ENCODE peak calls at places on chromosome 13, in four cellular contexts. One of them, this sample, is unnamed.

GRCh38 chr13:91805605-91806004 is 407.2 kb downstream of the GPC5 start:
- DNase-seq in testis: no peak
- DNase-seq in RWPE1: no peak
- DNase-seq in PC-3: peak
- DNase-seq in this sample: no peak

GRCh38 chr13:73223372-73223781 is 164.6 kb downstream of the KLF5 start:
- DNase-seq in testis: no peak
- DNase-seq in RWPE1: no peak
- DNase-seq in PC-3: peak
- DNase-seq in this sample: peak

GRCh38 chr13:44833626-44834025 is 155.6 kb downstream of the NUFIP1 start:
- DNase-seq in testis: no peak
- DNase-seq in RWPE1: no peak
- DNase-seq in PC-3: no peak
- DNase-seq in this sample: no peak

GRCh38 chr13:34776984-34777913 is 164.8 kb upstream of the NBEA start:
- DNase-seq in testis: no peak
- DNase-seq in RWPE1: no peak
- DNase-seq in PC-3: no peak
- DNase-seq in this sample: no peak

GRCh38 chr13:19596960-19597361 is 35.6 kb upstream of the TPTE2 start:
- DNase-seq in testis: no peak
- DNase-seq in RWPE1: peak
- DNase-seq in PC-3: peak
- DNase-seq in this sample: no peak

GRCh38 chr13:113901231-113901630 is 37.4 kb upstream of the GAS6 start:
- DNase-seq in testis: no peak
- DNase-seq in RWPE1: no peak
- DNase-seq in PC-3: no peak
- DNase-seq in this sample: no peak

GRCh38 chr13:109288151-109288709 is 498.2 kb downstream of the IRS2 start:
- DNase-seq in testis: no peak
- DNase-seq in RWPE1: no peak
- DNase-seq in PC-3: no peak
- DNase-seq in this sample: no peak

GRCh38 chr13:105232403-105232802 is 1303.1 kb downstream of the EFNB2 start:
- DNase-seq in testis: no peak
- DNase-seq in RWPE1: no peak
- DNase-seq in PC-3: no peak
- DNase-seq in this sample: no peak

GRCh38 chr13:84896128-84896527 is 903.1 kb downstream of the SLITRK6 start:
- DNase-seq in testis: peak
- DNase-seq in RWPE1: peak
- DNase-seq in PC-3: peak
- DNase-seq in this sample: peak

GRCh38 chr13:25886438-25887214 is 165.2 kb downstream of the SHISA2 start:
- DNase-seq in testis: no peak
- DNase-seq in RWPE1: peak
- DNase-seq in PC-3: peak
- DNase-seq in this sample: no peak

GRCh38 chr13:113906566-113906965 is 42.7 kb upstream of the GAS6 start:
- DNase-seq in testis: no peak
- DNase-seq in RWPE1: no peak
- DNase-seq in PC-3: no peak
- DNase-seq in this sample: no peak

GRCh38 chr13:80038371-80038770 is 302.6 kb downstream of the SPRY2 start:
- DNase-seq in testis: no peak
- DNase-seq in RWPE1: no peak
- DNase-seq in PC-3: no peak
- DNase-seq in this sample: no peak

GRCh38 chr13:97567510-97568243 is 133.7 kb downstream of the RAP2A start:
- DNase-seq in testis: no peak
- DNase-seq in RWPE1: peak
- DNase-seq in PC-3: peak
- DNase-seq in this sample: peak

GRCh38 chr13:100811906-100812305 is 137.3 kb upstream of the TMTC4 start:
- DNase-seq in testis: no peak
- DNase-seq in RWPE1: no peak
- DNase-seq in PC-3: no peak
- DNase-seq in this sample: no peak

GRCh38 chr13:36519432-36519831 is 87.1 kb downstream of the CCNA1 start:
- DNase-seq in testis: no peak
- DNase-seq in RWPE1: no peak
- DNase-seq in PC-3: no peak
- DNase-seq in this sample: no peak

GRCh38 chr13:97267418-97268059 is 45.4 kb downstream of the MBNL2 start:
- DNase-seq in testis: no peak
- DNase-seq in RWPE1: no peak
- DNase-seq in PC-3: no peak
- DNase-seq in this sample: no peak

GRCh38 chr13:53848546-53848945 is 819.9 kb downstream of the OLFM4 start:
- DNase-seq in testis: no peak
- DNase-seq in RWPE1: no peak
- DNase-seq in PC-3: peak
- DNase-seq in this sample: no peak

GRCh38 chr13:98691360-98691759 is 61.1 kb downstream of the SLC15A1 start:
- DNase-seq in testis: no peak
- DNase-seq in RWPE1: no peak
- DNase-seq in PC-3: no peak
- DNase-seq in this sample: no peak

GRCh38 chr13:91313103-91313502 is 34.4 kb upstream of the MIR17HG start:
- DNase-seq in testis: peak
- DNase-seq in RWPE1: no peak
- DNase-seq in PC-3: peak
- DNase-seq in this sample: peak

GRCh38 chr13:108226184-108226583 is 8.0 kb downstream of the ABHD13 start:
- DNase-seq in testis: no peak
- DNase-seq in RWPE1: no peak
- DNase-seq in PC-3: no peak
- DNase-seq in this sample: peak

GRCh38 chr13:98921015-98921414 is 56.8 kb downstream of the DOCK9 start:
- DNase-seq in testis: no peak
- DNase-seq in RWPE1: no peak
- DNase-seq in PC-3: no peak
- DNase-seq in this sample: peak

GRCh38 chr13:76512676-76513277 is 373.4 kb downstream of the KCTD12 start:
- DNase-seq in testis: no peak
- DNase-seq in RWPE1: peak
- DNase-seq in PC-3: peak
- DNase-seq in this sample: no peak

GRCh38 chr13:99842379-99842778 is 129.2 kb downstream of the ZIC5 start:
- DNase-seq in testis: no peak
- DNase-seq in RWPE1: no peak
- DNase-seq in PC-3: no peak
- DNase-seq in this sample: no peak

GRCh38 chr13:77325371-77325941 is 1.4 kb downstream of the MYCBP2 start:
- DNase-seq in testis: no peak
- DNase-seq in RWPE1: peak
- DNase-seq in PC-3: peak
- DNase-seq in this sample: peak

GRCh38 chr13:73000027-73000674 is 58.7 kb upstream of the KLF5 start:
- DNase-seq in testis: no peak
- DNase-seq in RWPE1: no peak
- DNase-seq in PC-3: peak
- DNase-seq in this sample: peak

GRCh38 chr13:77176350-77176749 is 149.4 kb upstream of the FBXL3 start:
- DNase-seq in testis: no peak
- DNase-seq in RWPE1: peak
- DNase-seq in PC-3: peak
- DNase-seq in this sample: no peak

GRCh38 chr13:111143875-111144540 is 28.9 kb downstream of the ARHGEF7 start:
- DNase-seq in testis: no peak
- DNase-seq in RWPE1: no peak
- DNase-seq in PC-3: no peak
- DNase-seq in this sample: no peak

GRCh38 chr13:60562081-60562764 is 165.2 kb downstream of the TDRD3 start:
- DNase-seq in testis: no peak
- DNase-seq in RWPE1: no peak
- DNase-seq in PC-3: peak
- DNase-seq in this sample: no peak

GRCh38 chr13:110447801-110448200 is 113.7 kb downstream of the RAB20 start:
- DNase-seq in testis: no peak
- DNase-seq in RWPE1: no peak
- DNase-seq in PC-3: no peak
- DNase-seq in this sample: no peak

GRCh38 chr13:58531614-58532013 is 900.1 kb downstream of the PCDH17 start:
- DNase-seq in testis: no peak
- DNase-seq in RWPE1: no peak
- DNase-seq in PC-3: no peak
- DNase-seq in this sample: no peak

GRCh38 chr13:100330662-100331061 is 241.8 kb downstream of the PCCA start:
- DNase-seq in testis: no peak
- DNase-seq in RWPE1: no peak
- DNase-seq in PC-3: no peak
- DNase-seq in this sample: no peak

GRCh38 chr13:53110181-53110580 is 81.6 kb downstream of the OLFM4 start:
- DNase-seq in testis: no peak
- DNase-seq in RWPE1: no peak
- DNase-seq in PC-3: no peak
- DNase-seq in this sample: no peak

GRCh38 chr13:21012211-21012610 is 49.2 kb downstream of the LATS2 start:
- DNase-seq in testis: no peak
- DNase-seq in RWPE1: no peak
- DNase-seq in PC-3: no peak
- DNase-seq in this sample: no peak

GRCh38 chr13:79614519-79614918 is 133.6 kb downstream of the NDFIP2 start:
- DNase-seq in testis: no peak
- DNase-seq in RWPE1: no peak
- DNase-seq in PC-3: no peak
- DNase-seq in this sample: no peak

GRCh38 chr13:113946409-113947181 is 27.3 kb downstream of the C13orf46 start:
- DNase-seq in testis: no peak
- DNase-seq in RWPE1: no peak
- DNase-seq in PC-3: no peak
- DNase-seq in this sample: no peak

GRCh38 chr13:40974460-40975407 is 44.4 kb downstream of the ELF1 start:
- DNase-seq in testis: peak
- DNase-seq in RWPE1: no peak
- DNase-seq in PC-3: peak
- DNase-seq in this sample: peak

GRCh38 chr13:108268713-108269112 is 805 bp upstream of the TNFSF13B start:
- DNase-seq in testis: no peak
- DNase-seq in RWPE1: no peak
- DNase-seq in PC-3: no peak
- DNase-seq in this sample: peak

GRCh38 chr13:94169783-94170513 is 309.5 kb downstream of the DCT start:
- DNase-seq in testis: no peak
- DNase-seq in RWPE1: no peak
- DNase-seq in PC-3: no peak
- DNase-seq in this sample: no peak

GRCh38 chr13:26019881-26020535 is 31.8 kb downstream of the SHISA2 start:
- DNase-seq in testis: no peak
- DNase-seq in RWPE1: no peak
- DNase-seq in PC-3: peak
- DNase-seq in this sample: no peak

GRCh38 chr13:75347457-75347856 is 134.5 kb downstream of the TBC1D4 start:
- DNase-seq in testis: no peak
- DNase-seq in RWPE1: no peak
- DNase-seq in PC-3: no peak
- DNase-seq in this sample: no peak
- TF ChIP-seq CTCF in testis: no peak
- TF ChIP-seq CTCF in RWPE1: no peak
- TF ChIP-seq CTCF in PC-3: no peak
- TF ChIP-seq CTCF in this sample: no peak

GRCh38 chr13:31012285-31013024 is 80.0 kb downstream of the TEX26 start:
- DNase-seq in testis: peak
- DNase-seq in RWPE1: peak
- DNase-seq in PC-3: peak
- DNase-seq in this sample: peak
- TF ChIP-seq CTCF in testis: peak
- TF ChIP-seq CTCF in RWPE1: peak
- TF ChIP-seq CTCF in PC-3: peak
- TF ChIP-seq CTCF in this sample: no peak

DNA sequence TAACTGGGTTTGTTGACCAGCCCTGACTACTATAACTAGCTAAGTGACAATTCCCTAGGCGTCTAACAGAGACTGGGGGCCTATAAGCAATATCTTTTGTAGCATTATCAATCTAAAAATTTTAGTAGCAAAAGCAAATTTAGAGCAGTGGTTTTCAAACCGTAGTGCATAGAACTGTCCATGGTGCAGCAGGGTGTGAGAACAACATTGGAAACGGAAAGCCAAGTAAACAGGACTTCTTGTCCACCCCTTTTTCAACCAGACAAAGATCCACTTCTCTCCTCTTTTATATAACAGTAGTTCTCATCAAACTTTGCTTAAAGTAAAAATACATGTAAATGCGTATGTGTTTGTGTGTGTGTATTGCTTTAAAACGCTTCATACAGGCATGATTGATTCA is 1099.1 kb upstream of the ATXN8OS start:
- DNase-seq in testis: no peak
- DNase-seq in RWPE1: no peak
- DNase-seq in PC-3: no peak
- DNase-seq in this sample: no peak
- TF ChIP-seq CTCF in testis: no peak
- TF ChIP-seq CTCF in RWPE1: no peak
- TF ChIP-seq CTCF in PC-3: no peak
- TF ChIP-seq CTCF in this sample: no peak

GRCh38 chr13:86741762-86742285 is 929.3 kb upstream of the SLITRK5 start:
- DNase-seq in testis: no peak
- DNase-seq in RWPE1: no peak
- DNase-seq in PC-3: peak
- DNase-seq in this sample: no peak
- TF ChIP-seq CTCF in testis: no peak
- TF ChIP-seq CTCF in RWPE1: no peak
- TF ChIP-seq CTCF in PC-3: peak
- TF ChIP-seq CTCF in this sample: no peak

DNA sequence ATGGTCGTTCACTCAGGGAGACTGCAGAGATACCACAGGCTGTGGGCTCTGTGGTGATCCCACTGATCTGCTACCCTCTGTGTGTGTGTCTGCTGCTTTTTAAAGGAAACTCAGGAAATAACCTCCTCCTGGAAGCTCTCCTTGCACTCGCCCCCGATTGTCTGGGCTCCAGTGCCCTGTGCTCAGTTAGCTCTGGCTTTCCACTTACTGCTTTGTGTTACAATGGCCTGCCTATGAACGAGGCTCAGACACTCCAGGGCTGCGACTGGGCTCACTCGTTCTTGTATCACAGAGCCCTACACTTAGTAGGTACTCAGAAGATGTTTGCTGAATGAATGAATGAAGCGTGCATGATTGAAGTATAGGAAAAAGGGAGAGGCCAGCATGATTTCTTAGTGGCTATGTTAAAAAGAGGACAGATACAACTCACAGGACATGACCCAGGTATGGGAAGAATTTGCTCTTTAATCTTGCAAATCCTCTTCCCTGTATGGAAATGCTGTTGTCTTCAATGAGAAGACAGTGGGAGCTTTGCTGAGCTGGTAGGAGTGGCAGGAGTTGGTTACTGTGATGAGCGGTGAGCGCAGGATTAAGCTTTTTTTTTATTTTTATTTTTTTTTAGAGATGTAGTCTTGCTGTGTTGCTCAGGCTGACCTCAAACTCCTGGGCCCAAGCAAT is 26.4 kb downstream of the B3GLCT start:
- DNase-seq in testis: no peak
- DNase-seq in RWPE1: no peak
- DNase-seq in PC-3: no peak
- DNase-seq in this sample: no peak
- TF ChIP-seq CTCF in testis: no peak
- TF ChIP-seq CTCF in RWPE1: no peak
- TF ChIP-seq CTCF in PC-3: no peak
- TF ChIP-seq CTCF in this sample: no peak